ENCODE peak calls at places on chromosomes 12 and 14, in ten cellular contexts. N is GM23248; A is cardiac fibroblast; Q is NCI-H69; E is NCI-H1092 treated with DMSO at 0.1 percent for 48 hours; B is stimulated activated CD4-positive, alpha-beta T cell treated with anti-CD3 and anti-CD28 coated beads, Interleukin-4, amount 100 ng/mL, for 48 hours; O is NCI-H2107; R is stimulated activated CD8-positive, alpha-beta memory T cell treated with anti-CD3 and anti-CD28 coated beads, Interleukin-15, amount 100 ng/mL, for 1 hour; Y is erythroblast; I is psoas muscle. Z is an unnamed sample.

GRCh38 chr12:39103552-39104165 is 198.3 kb upstream of the CPNE8 start:
- DNase-seq in B (no peak), I (no peak), O (peak), R (no peak), E (peak), A (peak), N (peak), Q (peak), Y (peak), Z (no peak)

GRCh38 chr12:109777544-109777943 is 55.7 kb downstream of the TRPV4 start:
- DNase-seq in O (no peak), B (no peak), E (no peak), N (peak), I (peak), Q (peak), Y (peak), R (no peak), A (peak), Z (no peak)

GRCh38 chr12:26113853-26114719 is 10.8 kb downstream of the BHLHE41 start:
- DNase-seq in O (no peak), Y (peak), Q (peak), B (peak), E (peak), I (peak), R (peak), N (peak), A (peak), Z (peak)

GRCh38 chr12:27922591-27923139 is 49.9 kb downstream of the PTHLH start:
- DNase-seq in B (no peak), Q (no peak), N (peak), Y (no peak), E (no peak), A (peak), I (no peak), R (no peak), O (no peak), Z (no peak)

GRCh38 chr14:88013750-88014349 is 8.9 kb downstream of the GPR65 start:
- DNase-seq in I (peak), B (no peak), A (peak), O (peak), N (peak), R (no peak), E (peak), Y (peak), Q (peak), Z (peak)

GRCh38 chr14:54108481-54109471 is 152.2 kb upstream of the BMP4 start:
- DNase-seq in Q (peak), O (no peak), R (no peak), E (no peak), I (no peak), Y (no peak), B (no peak), N (peak), A (peak), Z (no peak)

GRCh38 chr12:120726961-120727360 is 1.3 kb downstream of the ACADS start:
- DNase-seq in I (no peak), Q (no peak), A (no peak), O (no peak), N (no peak), B (no peak), R (no peak), E (no peak), Y (no peak), Z (no peak)

GRCh38 chr12:32034045-32034444 is 72.6 kb upstream of the BICD1 start:
- DNase-seq in A (no peak), B (no peak), I (no peak), E (no peak), R (no peak), N (peak), O (no peak), Y (peak), Q (no peak), Z (no peak)

GRCh38 chr14:71703477-71703876 is 228.8 kb upstream of the RGS6 start:
- DNase-seq in I (no peak), Y (no peak), A (peak), N (peak), B (no peak), E (no peak), Q (peak), R (no peak), O (no peak), Z (no peak)

GRCh38 chr12:43893670-43894069 is 57.8 kb downstream of the TMEM117 start:
- DNase-seq in Y (no peak), O (no peak), E (no peak), Q (no peak), B (no peak), R (no peak), I (peak), A (no peak), N (peak), Z (no peak)

GRCh38 chr14:85576848-85577541 is 47.1 kb downstream of the FLRT2 start:
- DNase-seq in O (no peak), R (no peak), Q (no peak), N (peak), B (no peak), A (no peak), E (no peak), I (no peak), Y (no peak), Z (no peak)

GRCh38 chr12:94309348-94309747 is 150.3 kb downstream of the CEP83 start:
- DNase-seq in O (no peak), R (no peak), B (no peak), I (no peak), N (no peak), Y (no peak), Q (no peak), A (no peak), E (no peak), Z (no peak)

GRCh38 chr12:130714091-130714590 is 2.0 kb downstream of the RIMBP2 start:
- DNase-seq in Y (no peak), A (no peak), Q (peak), O (no peak), N (no peak), E (peak), B (no peak), R (no peak), I (no peak), Z (peak)

GRCh38 chr14:25095784-25096390 is 45.9 kb upstream of the STXBP6 start:
- DNase-seq in I (no peak), E (no peak), Y (no peak), B (no peak), N (no peak), A (peak), Q (peak), R (no peak), O (no peak), Z (no peak)

GRCh38 chr14:41604793-41605534 is 1.7 kb upstream of the LRFN5 start:
- DNase-seq in Q (peak), E (peak), B (no peak), R (no peak), I (peak), A (peak), O (peak), N (peak), Y (no peak), Z (peak)

Z was measured in ovary.